ENCODE peak calls at places on chromosome X, in eight cellular contexts. J, Q, O, N, V, X, B and M are unnamed samples.

GRCh38 chrX:43139645-43140044 is 361.7 kb upstream of the PPP1R2C start:
- DNase-seq in J (no peak), O (no peak), Q (no peak), V (no peak), B (no peak), N (no peak), X (no peak), M (no peak)

GRCh38 chrX:50697691-50698090 is 116.3 kb downstream of the SHROOM4 start:
- DNase-seq in N (peak), X (no peak), O (peak), B (no peak), V (no peak), J (no peak), Q (peak), M (peak)

GRCh38 chrX:25524150-25524549 is 508.4 kb upstream of the ARX start:
- DNase-seq in Q (peak), B (no peak), J (no peak), N (peak), O (peak), X (no peak), V (no peak), M (peak)

GRCh38 chrX:129019412-129019811 is 503.9 kb downstream of the SMARCA1 start:
- DNase-seq in O (no peak), Q (no peak), B (no peak), X (no peak), N (no peak), V (no peak), J (no peak), M (no peak)

GRCh38 chrX:41542151-41542935 is 95.2 kb downstream of the NYX start:
- DNase-seq in N (no peak), V (no peak), O (no peak), J (no peak), Q (peak), X (no peak), B (no peak), M (peak)

GRCh38 chrX:67555578-67556203 is 11.9 kb downstream of the AR start:
- DNase-seq in B (no peak), J (no peak), Q (peak), X (no peak), N (peak), V (peak), O (peak), M (peak)

GRCh38 chrX:129693343-129693742 is 38.6 kb upstream of the APLN start:
- DNase-seq in O (no peak), V (no peak), N (no peak), Q (no peak), J (no peak), X (no peak), B (no peak), M (no peak)

GRCh38 chrX:48700951-48701653 is 4.6 kb downstream of the SUV39H1 start:
- DNase-seq in N (no peak), O (no peak), B (no peak), Q (peak), X (no peak), J (no peak), V (no peak), M (no peak)

GRCh38 chrX:28585767-28586166 is 1.5 kb upstream of the IL1RAPL1 start:
- DNase-seq in Q (no peak), J (no peak), X (no peak), V (no peak), O (no peak), B (no peak), N (no peak), M (no peak)
- H3K4me3 ChIP-seq in Q (peak), J (peak), X (no peak), V (peak), O (no peak), B (no peak), N (no peak), M (peak)

GRCh38 chrX:72182924-72183323 is 1.4 kb downstream of the PIN4 start:
- DNase-seq in J (no peak), Q (no peak), V (no peak), O (no peak), N (no peak), B (no peak), X (no peak), M (no peak)
- H3K4me3 ChIP-seq in J (peak), Q (no peak), V (peak), O (no peak), N (peak), B (no peak), X (no peak), M (peak)

DNA sequence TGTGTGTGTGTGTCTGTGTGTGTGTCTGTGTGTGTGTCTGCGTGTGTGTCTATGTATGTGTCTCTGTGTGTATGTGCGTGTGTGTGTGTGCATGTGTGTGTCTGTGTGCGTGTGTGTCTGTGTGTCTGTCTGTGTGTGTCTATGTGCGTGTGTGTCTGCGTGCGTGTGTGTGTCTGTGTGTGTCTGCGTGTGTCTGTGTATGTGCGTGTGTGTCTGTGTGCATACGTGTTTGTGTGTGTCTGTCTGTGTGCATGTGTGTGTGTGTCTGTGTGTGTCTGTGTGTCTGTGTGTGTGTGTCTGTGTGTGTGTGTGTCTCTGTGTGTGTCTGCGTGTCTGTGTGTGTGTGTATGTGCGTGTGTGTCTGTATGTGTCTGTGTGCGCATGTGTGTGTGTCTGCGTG is 35.6 kb downstream of the SLITRK2 start:
- DNase-seq in N (no peak), X (no peak), B (no peak), Q (no peak), J (no peak), O (no peak), V (no peak), M (no peak)
- H3K4me3 ChIP-seq in N (no peak), X (no peak), B (no peak), Q (no peak), J (no peak), O (no peak), V (no peak), M (no peak)

DNA sequence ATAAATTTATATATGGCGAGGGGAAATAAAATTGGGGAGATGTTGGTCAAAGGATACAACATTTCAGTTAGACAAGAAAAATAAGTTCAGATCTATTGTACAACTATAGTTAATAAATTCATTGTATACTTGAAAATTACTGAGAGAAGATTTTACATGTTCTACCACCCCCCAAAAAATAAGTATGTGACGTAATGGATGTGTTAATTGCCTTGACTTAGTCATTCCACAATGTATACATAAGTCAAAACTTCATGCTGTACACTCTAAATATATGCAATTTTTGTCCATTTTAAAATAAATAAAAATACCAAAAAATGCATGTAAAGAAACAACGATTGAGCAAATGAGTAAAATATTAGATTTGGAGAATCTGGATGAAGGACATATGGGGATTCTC is 1.8 kb downstream of the USP11 start:
- DNase-seq in Q (no peak), V (no peak), B (no peak), J (no peak), X (no peak), O (peak), N (no peak), M (peak)
- H3K4me3 ChIP-seq in Q (peak), V (peak), B (peak), J (peak), X (peak), O (no peak), N (peak), M (peak)

DNA sequence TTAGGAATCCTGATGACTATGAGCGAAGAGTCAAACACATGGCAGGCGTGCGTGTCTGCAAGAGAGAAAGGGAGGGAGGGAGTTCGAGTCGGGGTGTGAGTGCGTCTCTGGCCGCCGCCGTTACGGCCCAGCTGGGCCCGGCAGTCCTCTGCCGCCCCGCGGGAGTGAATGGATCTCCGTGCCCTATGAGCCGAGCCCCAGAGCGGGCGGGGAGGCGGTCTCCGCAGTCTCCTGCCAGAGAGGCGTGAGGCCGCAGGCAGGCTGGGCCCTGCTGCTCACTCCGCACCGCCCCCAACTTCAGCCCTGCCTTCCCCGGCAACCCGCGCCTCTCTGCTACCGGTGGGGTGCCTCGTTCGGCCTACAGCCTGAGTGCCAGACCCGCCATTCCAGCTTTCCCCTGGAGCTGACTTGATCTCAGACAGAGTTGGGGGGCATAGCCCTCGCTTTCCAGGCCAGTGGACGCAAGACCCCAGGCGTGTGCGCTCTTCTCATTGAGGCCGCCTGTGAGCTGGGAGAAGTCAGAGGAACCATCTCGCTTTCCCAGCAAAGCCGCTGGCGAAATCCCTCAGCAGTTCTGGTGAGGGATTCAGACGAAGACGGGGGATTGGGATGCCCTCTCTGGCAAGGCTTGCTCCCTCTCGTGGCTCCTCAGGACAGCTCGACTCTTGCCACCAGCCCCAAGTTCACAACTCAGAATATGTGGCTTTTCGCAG is 1.4 kb downstream of the SLC16A2 start:
- DNase-seq in N (peak), V (peak), Q (peak), X (peak), O (peak), J (no peak), B (no peak), M (peak)
- H3K4me3 ChIP-seq in N (peak), V (peak), Q (peak), X (peak), O (peak), J (peak), B (no peak), M (peak)

GRCh38 chrX:132267392-132267791 is 48.1 kb upstream of the RAP2C start:
- DNase-seq in V (no peak), N (no peak), B (no peak), X (no peak), O (no peak), J (no peak), Q (no peak), M (no peak)

GRCh38 chrX:132272826-132273225 is 53.6 kb upstream of the RAP2C start:
- DNase-seq in V (no peak), O (peak), N (no peak), B (no peak), X (no peak), Q (no peak), J (no peak), M (no peak)

GRCh38 chrX:132271330-132271729 is 52.1 kb upstream of the RAP2C start:
- DNase-seq in B (no peak), Q (no peak), V (no peak), J (no peak), X (peak), N (no peak), O (peak), M (peak)

GRCh38 chrX:132270021-132270420 is 50.8 kb upstream of the RAP2C start:
- DNase-seq in X (peak), Q (no peak), V (no peak), B (no peak), O (no peak), N (no peak), J (no peak), M (no peak)

DNA sequence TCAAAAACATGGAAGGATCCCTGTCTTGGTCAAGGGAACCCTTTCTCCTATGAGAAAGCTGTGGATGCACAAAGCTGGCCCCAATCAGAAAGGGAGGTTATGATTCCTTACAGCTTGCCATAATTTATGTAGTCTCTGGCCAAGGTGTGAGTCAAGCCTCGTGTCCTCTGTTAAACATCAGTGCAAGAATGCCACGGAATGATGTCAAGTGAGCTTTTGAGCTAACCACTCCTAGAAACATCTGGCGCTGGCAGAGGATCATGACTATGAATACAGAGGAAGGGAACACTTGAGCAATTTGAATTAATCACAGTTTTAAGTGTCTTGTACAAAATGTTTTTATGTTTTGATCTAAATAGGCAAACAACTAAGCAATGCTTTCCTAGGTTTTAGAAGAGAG is 51.5 kb upstream of the RAP2C start:
- DNase-seq in O (peak), N (no peak), Q (peak), X (peak), B (no peak), J (peak), V (no peak), M (peak)
- H3K4me3 ChIP-seq in O (no peak), N (no peak), Q (no peak), X (no peak), B (no peak), J (no peak), V (no peak), M (peak)